ENCODE peak calls at places on chromosome 10, in five cellular contexts. S, U, R, N and Z are unnamed samples.

GRCh38 chr10:85655394-85655793 is 711.2 kb downstream of the GRID1 start:
- DNase-seq in S (no peak), U (no peak), R (no peak), N (no peak), Z (no peak)

GRCh38 chr10:106111241-106111640 is 1053.3 kb downstream of the SORCS1 start:
- DNase-seq in S (no peak), U (no peak), R (no peak), N (no peak), Z (no peak)

GRCh38 chr10:97127960-97128850 is 57.6 kb downstream of the SLIT1 start:
- DNase-seq in S (no peak), U (no peak), R (no peak), N (no peak), Z (no peak)

GRCh38 chr10:77441541-77442175 is 195.9 kb downstream of the KCNMA1 start:
- DNase-seq in S (no peak), U (no peak), R (no peak), N (no peak), Z (no peak)

GRCh38 chr10:61471491-61471890 is 18.3 kb upstream of the TMEM26 start:
- DNase-seq in S (no peak), U (no peak), R (no peak), N (no peak), Z (no peak)

GRCh38 chr10:99917963-99918825 is 91.6 kb downstream of the DNMBP start:
- DNase-seq in S (no peak), U (no peak), R (peak; percentile 11), N (no peak), Z (peak; percentile 49)

GRCh38 chr10:129417164-129417563 is 49.9 kb upstream of the MGMT start:
- DNase-seq in S (no peak), U (no peak), R (no peak), N (no peak), Z (no peak)

GRCh38 chr10:129754211-129755050 is 209.6 kb downstream of the EBF3 start:
- DNase-seq in S (no peak), U (no peak), R (no peak), N (no peak), Z (peak; percentile 6)

GRCh38 chr10:78745445-78745844 is 323.3 kb upstream of the ZMIZ1 start:
- DNase-seq in S (no peak), U (no peak), R (no peak), N (no peak), Z (no peak)

GRCh38 chr10:8444630-8445029 is 390.1 kb downstream of the GATA3 start:
- DNase-seq in S (no peak), U (no peak), R (no peak), N (no peak), Z (no peak)